ENCODE peak calls at places on chromosomes 11 and 22, in ten cellular contexts. G is Panc1, W is AG09309, H is coronary artery, L is GM10248, D is tibial artery, B is RWPE1, P is HFF-Myc, R is suprapubic skin, M is fibroblast of lung. A is an unnamed sample.

GRCh38 chr11:87228820-87229219 is 191.1 kb downstream of the TMEM135 start:
- DNase-seq in R (no peak), M (no peak), B (no peak), D (no peak), G (no peak), H (no peak), P (no peak), L (no peak), W (no peak), A (no peak)

GRCh38 chr11:57240757-57241156 is 3.7 kb upstream of the APLNR start:
- DNase-seq in G (no peak), H (no peak), P (no peak), M (no peak), W (no peak), D (no peak), R (no peak), B (no peak), L (no peak), A (no peak)

GRCh38 chr11:47020793-47021624 is 84.4 kb downstream of the CSTPP1 start:
- DNase-seq in B (no peak), R (no peak), H (no peak), G (no peak), P (no peak), M (peak), W (no peak), L (no peak), D (no peak), A (no peak)

GRCh38 chr11:44868021-44868420 is 82.7 kb downstream of the TP53I11 start:
- DNase-seq in G (no peak), W (no peak), M (no peak), H (no peak), B (no peak), R (no peak), L (no peak), D (no peak), P (no peak), A (no peak)

GRCh38 chr11:126411971-126412381 is 56.5 kb downstream of the ST3GAL4 start:
- DNase-seq in P (no peak), B (no peak), G (no peak), D (no peak), L (no peak), H (peak), R (no peak), W (no peak), M (no peak), A (no peak)

GRCh38 chr11:69921429-69922014 is 102.3 kb upstream of the FGF3 start:
- DNase-seq in H (peak), B (no peak), D (no peak), P (no peak), R (peak), M (no peak), L (no peak), W (no peak), G (no peak), A (no peak)

GRCh38 chr11:117814766-117815261 is 9.7 kb downstream of the FXYD2 start:
- DNase-seq in D (peak), H (no peak), B (no peak), M (no peak), P (no peak), G (no peak), R (no peak), W (no peak), L (peak), A (no peak)

GRCh38 chr11:126669416-126669815 is 313.9 kb downstream of the ST3GAL4 start:
- DNase-seq in B (no peak), P (no peak), W (peak), D (no peak), H (no peak), R (no peak), M (no peak), G (no peak), L (no peak), A (no peak)

GRCh38 chr11:95256204-95256819 is 25.3 kb upstream of the SESN3 start:
- DNase-seq in L (no peak), B (no peak), G (no peak), D (no peak), R (no peak), P (no peak), H (no peak), W (no peak), M (peak), A (no peak)

GRCh38 chr11:75673977-75674582 is 5.2 kb upstream of the MAP6 start:
- DNase-seq in D (no peak), B (peak), W (peak), M (peak), H (no peak), R (no peak), G (no peak), L (no peak), P (peak), A (no peak)

GRCh38 chr11:69726019-69726418 is 22.2 kb upstream of the FGF19 start:
- DNase-seq in H (no peak), B (no peak), M (no peak), R (no peak), P (no peak), W (no peak), L (no peak), D (no peak), G (no peak), A (no peak)

DNA sequence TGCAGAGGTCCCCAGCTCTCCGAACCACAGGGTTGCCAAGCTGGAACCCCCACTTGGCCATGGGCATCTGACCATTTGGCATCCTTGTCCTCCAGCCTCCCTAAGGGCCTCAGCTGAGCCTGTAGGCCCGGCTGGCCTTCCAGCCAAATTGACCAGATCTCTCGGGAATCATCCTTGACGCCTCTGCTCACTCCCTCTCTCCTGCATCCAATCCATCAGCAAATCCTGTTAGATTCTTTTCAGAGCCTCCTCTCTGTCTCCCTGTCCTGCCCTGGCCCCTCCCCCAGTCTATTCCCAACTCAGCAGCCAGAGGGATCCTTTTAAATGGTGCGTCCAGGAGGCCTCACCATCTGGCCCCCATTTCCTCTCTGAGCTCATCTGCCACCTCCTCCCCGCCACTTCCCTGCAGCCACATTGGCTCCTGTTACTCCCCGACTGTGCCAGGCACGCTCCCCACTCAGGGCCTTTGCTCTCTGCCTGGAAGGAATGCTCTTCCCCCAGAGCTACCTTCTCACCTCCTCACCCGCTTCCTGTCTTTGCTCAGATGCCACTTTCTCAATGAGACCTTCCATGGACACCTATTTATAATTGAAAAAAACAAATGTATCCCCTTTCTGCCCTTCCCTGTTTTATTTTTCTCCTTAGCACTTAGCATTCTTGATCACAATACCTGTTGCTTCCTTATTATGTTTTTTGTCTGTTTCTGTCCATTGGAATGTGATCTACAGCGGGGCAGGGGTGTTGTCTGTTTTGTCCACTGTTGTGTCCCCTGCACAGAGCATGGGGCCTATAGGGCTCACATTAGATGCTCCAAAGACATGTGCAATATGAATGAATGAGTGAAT is 78.1 kb downstream of the NFAM1 start:
- DNase-seq in W (no peak), D (no peak), B (no peak), L (no peak), P (peak), M (no peak), G (no peak), H (no peak), R (no peak), A (no peak)
- TF ChIP-seq CTCF in W (peak), D (no peak), B (no peak), L (no peak), P (peak), M (no peak), G (no peak), H (no peak), R (no peak), A (no peak)

DNA sequence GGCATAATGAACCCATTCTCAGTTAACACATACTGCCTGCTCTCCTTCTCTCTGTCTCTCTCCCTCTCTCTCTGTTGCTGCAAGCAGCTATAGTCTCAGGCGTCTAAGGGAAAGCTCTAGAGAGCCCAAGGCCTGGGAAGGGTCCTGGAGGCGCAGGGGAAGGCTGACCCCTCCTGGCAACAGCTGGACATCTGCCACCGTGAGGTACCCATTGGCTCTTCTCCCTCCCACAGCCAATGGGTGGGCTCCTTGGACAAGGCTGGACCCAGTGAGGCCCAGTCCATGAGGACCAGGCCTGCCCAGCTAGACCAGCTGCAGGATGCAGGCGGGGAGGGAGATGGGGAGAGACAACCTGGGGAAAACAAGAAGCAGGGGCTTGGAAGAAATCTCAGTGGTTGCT is 349.8 kb downstream of the BUD13 start:
- DNase-seq in H (no peak), R (no peak), G (no peak), P (no peak), D (no peak), B (no peak), W (no peak), L (no peak), M (no peak), A (no peak)
- TF ChIP-seq CTCF in H (no peak), R (no peak), G (no peak), P (no peak), D (no peak), B (no peak), W (no peak), L (no peak), M (no peak), A (no peak)

GRCh38 chr11:124762624-124763155 is 600 bp upstream of the ESAM start:
- DNase-seq in D (no peak), M (no peak), H (no peak), W (no peak), L (peak), G (no peak), P (no peak), R (no peak), B (no peak), A (no peak)
- TF ChIP-seq CTCF in D (no peak), M (no peak), H (no peak), W (no peak), L (peak), G (no peak), P (no peak), R (no peak), B (no peak), A (no peak)

GRCh38 chr11:107683807-107684206 is 28.0 kb downstream of the SLN start:
- DNase-seq in M (no peak), R (no peak), P (no peak), H (no peak), W (no peak), G (no peak), D (no peak), L (no peak), B (peak), A (no peak)
- TF ChIP-seq CTCF in M (peak), R (no peak), P (peak), H (no peak), W (peak), G (peak), D (peak), L (no peak), B (no peak), A (peak)

GRCh38 chr11:123431619-123432018 is 1.6 kb downstream of the GRAMD1B start:
- DNase-seq in D (no peak), L (no peak), H (no peak), B (no peak), W (no peak), M (no peak), G (no peak), P (no peak), R (peak), A (no peak)

GRCh38 chr11:123434911-123435310 is 4.8 kb downstream of the GRAMD1B start:
- DNase-seq in B (no peak), M (no peak), P (no peak), H (no peak), G (no peak), R (no peak), D (no peak), L (no peak), W (no peak), A (no peak)

GRCh38 chr11:123437236-123437979 is 7.3 kb downstream of the GRAMD1B start:
- DNase-seq in R (peak), P (no peak), W (no peak), L (no peak), H (no peak), B (no peak), D (no peak), M (no peak), G (no peak), A (no peak)

GRCh38 chr11:123430736-123431356 is 777 bp downstream of the GRAMD1B start:
- DNase-seq in R (peak), B (peak), W (no peak), L (peak), P (no peak), D (peak), G (no peak), M (peak), H (no peak), A (peak)

DNA sequence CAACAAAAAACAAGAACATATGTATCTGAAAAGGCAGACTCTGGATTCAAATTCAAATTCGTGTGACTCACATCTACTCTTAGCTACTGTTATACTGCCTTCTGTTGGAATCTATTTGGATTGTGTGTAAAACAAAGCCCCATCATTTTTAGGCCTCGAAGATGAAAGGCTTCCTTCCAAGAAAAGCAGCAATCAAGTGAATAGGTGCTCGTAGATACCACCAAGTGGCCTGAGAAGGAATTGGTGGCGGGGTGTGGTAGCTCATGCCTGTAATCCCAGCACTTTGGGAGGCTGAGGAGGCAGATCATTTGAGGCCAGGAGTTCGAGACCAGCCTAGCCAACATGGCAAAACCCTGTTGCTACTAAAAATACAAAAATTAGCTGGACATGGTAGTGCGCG is 4.2 kb downstream of the GRAMD1B start:
- DNase-seq in M (no peak), R (peak), B (peak), G (no peak), H (no peak), L (peak), W (no peak), P (no peak), D (no peak), A (no peak)
- TF ChIP-seq CTCF in M (peak), R (no peak), B (no peak), G (peak), H (no peak), L (peak), W (peak), P (peak), D (no peak), A (peak)

A was measured in osteocyte.